ENCODE peak calls at places on chromosomes 16 and 17, in five cellular contexts. B is glutamatergic neuron, O is lower leg skin, X is GM20000, P is Peyer's patch. F is an unnamed sample.

GRCh38 chr17:83131268-83132011 is 52.0 kb downstream of the METRNL start:
- DNase-seq in B (no peak), O (no peak), X (no peak), P (no peak), F (no peak)

GRCh38 chr17:43671075-43671692 is 9.5 kb upstream of the MEOX1 start:
- DNase-seq in B (no peak), O (no peak), X (no peak), P (no peak), F (no peak)

GRCh38 chr17:68519911-68520310 is 7.7 kb downstream of the PRKAR1A start:
- DNase-seq in B (no peak), O (no peak), X (no peak), P (no peak), F (no peak)

GRCh38 chr17:62876664-62877411 is 68.7 kb upstream of the MARCHF10 start:
- DNase-seq in B (no peak), O (no peak), X (no peak), P (no peak), F (no peak)

GRCh38 chr17:74850914-74851313 is 8.8 kb downstream of the GRIN2C start:
- DNase-seq in B (no peak), O (no peak), X (no peak), P (no peak), F (no peak)

GRCh38 chr17:21289175-21289901 is 4.8 kb downstream of the MAP2K3 start:
- DNase-seq in B (no peak), O (no peak), X (peak), P (no peak), F (no peak)

GRCh38 chr17:58249270-58250133 is 11.1 kb downstream of the LPO start:
- DNase-seq in B (peak), O (no peak), X (peak), P (peak), F (peak)

GRCh38 chr17:64377769-64378282 is 12.8 kb downstream of the PECAM1 start:
- DNase-seq in B (no peak), O (no peak), X (no peak), P (no peak), F (no peak)

GRCh38 chr16:4660454-4661007 is 32.8 kb upstream of the NUDT16L1 start:
- DNase-seq in B (no peak), O (no peak), X (peak), P (peak), F (no peak)

GRCh38 chr16:65991149-65991701 is 375.3 kb upstream of the CDH5 start:
- DNase-seq in B (no peak), O (no peak), X (no peak), P (no peak), F (no peak)

GRCh38 chr16:69607674-69608073 is 41.9 kb downstream of the NFAT5 start:
- DNase-seq in B (no peak), O (no peak), X (peak), P (no peak), F (no peak)

GRCh38 chr16:83392743-83393142 is 415.0 kb upstream of the HSBP1 start:
- DNase-seq in B (no peak), O (no peak), X (no peak), P (no peak), F (no peak)

GRCh38 chr17:73591278-73592078 is 52.8 kb downstream of the SDK2 start:
- DNase-seq in B (no peak), O (no peak), X (peak), P (peak), F (no peak)

GRCh38 chr16:86495756-86496261 is 14.5 kb upstream of the FOXF1 start:
- DNase-seq in B (no peak), O (no peak), X (no peak), P (no peak), F (no peak)

GRCh38 chr17:46772013-46772878 is 46.2 kb downstream of the WNT3 start:
- DNase-seq in B (peak), O (no peak), X (peak), P (peak), F (peak)

GRCh38 chr16:87628940-87629339 is 26.6 kb downstream of the JPH3 start:
- DNase-seq in B (no peak), O (no peak), X (no peak), P (no peak), F (no peak)

GRCh38 chr16:83356266-83356665 is 451.5 kb upstream of the HSBP1 start:
- DNase-seq in B (no peak), O (no peak), X (peak), P (no peak), F (no peak)

GRCh38 chr17:1793447-1793806 is 31.6 kb downstream of the SERPINF1 start:
- DNase-seq in B (no peak), O (no peak), X (no peak), P (peak), F (no peak)

GRCh38 chr17:17778308-17779014 is 58.3 kb downstream of the SREBF1 start:
- DNase-seq in B (no peak), O (no peak), X (no peak), P (peak), F (no peak)

GRCh38 chr17:51585514-51586104 is 325.3 kb downstream of the UTP18 start:
- DNase-seq in B (peak), O (no peak), X (no peak), P (no peak), F (no peak)

GRCh38 chr17:50560185-50560824 is at the start of gene CACNA1G:
- DNase-seq in B (peak), O (peak), X (peak), P (peak), F (peak)

GRCh38 chr17:71430281-71430680 is 690.5 kb upstream of the SOX9 start:
- DNase-seq in B (no peak), O (no peak), X (no peak), P (no peak), F (no peak)

DNA sequence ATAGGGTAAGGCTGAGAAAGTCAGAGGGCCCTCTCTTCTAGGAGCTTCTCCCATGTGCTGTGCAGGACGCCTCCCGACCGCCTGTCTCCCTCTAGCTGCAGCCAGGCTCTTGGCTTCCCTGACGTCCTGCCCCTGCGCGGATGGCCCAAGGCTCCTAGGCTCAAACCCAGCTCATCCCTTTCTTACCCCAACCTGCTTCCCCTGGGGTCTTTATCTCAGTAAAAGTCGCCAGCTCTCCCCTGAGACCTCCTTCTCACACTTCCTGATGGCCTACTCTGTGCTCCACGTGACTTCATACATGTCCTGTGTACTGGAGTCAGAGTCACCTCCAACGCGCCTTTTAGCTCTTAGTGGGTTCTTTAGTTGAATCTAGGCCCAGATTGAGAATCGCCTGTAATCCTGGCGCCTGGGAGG is 1.1 kb upstream of the ZNF747 start:
- DNase-seq in B (peak), O (peak), X (peak), P (peak), F (peak)
- TF ChIP-seq CTCF in B (no peak), O (no peak), X (peak), P (peak), F (no peak)

GRCh38 chr17:56785997-56786680 is 47.6 kb downstream of the C17orf67 start:
- DNase-seq in B (no peak), O (no peak), X (no peak), P (peak), F (no peak)
- TF ChIP-seq CTCF in B (no peak), O (no peak), X (no peak), P (no peak), F (no peak)

GRCh38 chr17:4433515-4434031 is at the start of gene SPNS3:
- DNase-seq in B (no peak), O (no peak), X (no peak), P (peak), F (peak)
- TF ChIP-seq CTCF in B (no peak), O (no peak), X (no peak), P (no peak), F (no peak)

GRCh38 chr16:56783332-56783731 is 53.4 kb downstream of the NUP93 start:
- DNase-seq in B (no peak), O (no peak), X (no peak), P (no peak), F (no peak)
- TF ChIP-seq CTCF in B (no peak), O (no peak), X (no peak), P (no peak), F (no peak)

DNA sequence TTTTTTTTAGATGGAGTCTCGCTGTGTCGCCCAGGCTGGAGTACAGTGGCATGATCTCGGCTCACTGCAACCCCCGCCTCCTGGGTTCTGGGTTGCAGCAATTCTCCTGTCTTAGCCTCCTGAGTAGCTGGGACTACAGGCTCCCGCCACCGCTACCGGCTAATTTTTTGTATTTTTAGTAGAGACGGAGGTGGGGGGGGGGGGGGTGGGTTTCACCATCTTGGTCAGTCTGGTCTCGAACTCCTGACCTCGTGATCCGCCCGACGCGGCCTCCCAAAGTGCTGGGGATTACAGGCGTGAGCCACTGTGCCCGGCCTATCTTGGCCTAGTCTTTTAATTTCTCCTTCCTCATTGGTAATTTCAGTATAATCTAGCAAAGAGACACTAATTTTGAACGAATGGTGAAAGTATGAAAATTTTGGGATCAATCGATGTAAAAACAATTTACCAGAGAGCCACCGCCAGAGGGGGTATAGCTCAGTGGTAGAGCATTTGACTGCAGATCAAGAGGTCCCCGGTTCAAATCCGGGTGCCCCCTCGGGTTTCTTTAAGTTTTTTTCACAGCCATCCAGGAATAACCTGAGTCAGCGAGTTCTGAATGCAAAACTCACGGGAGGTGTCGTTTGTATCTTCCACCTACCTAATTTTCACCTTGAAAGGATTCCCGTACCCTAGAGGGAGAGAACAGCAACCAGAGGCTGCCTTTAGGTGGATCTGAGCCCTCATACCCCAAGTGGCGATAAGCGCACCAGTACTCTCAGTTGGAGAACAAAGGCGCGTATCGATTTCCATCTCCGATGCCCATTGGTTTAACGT is 2.5 kb upstream of the LASP1 start:
- DNase-seq in B (peak), O (peak), X (no peak), P (peak), F (peak)
- TF ChIP-seq CTCF in B (peak), O (no peak), X (no peak), P (no peak), F (no peak)

DNA sequence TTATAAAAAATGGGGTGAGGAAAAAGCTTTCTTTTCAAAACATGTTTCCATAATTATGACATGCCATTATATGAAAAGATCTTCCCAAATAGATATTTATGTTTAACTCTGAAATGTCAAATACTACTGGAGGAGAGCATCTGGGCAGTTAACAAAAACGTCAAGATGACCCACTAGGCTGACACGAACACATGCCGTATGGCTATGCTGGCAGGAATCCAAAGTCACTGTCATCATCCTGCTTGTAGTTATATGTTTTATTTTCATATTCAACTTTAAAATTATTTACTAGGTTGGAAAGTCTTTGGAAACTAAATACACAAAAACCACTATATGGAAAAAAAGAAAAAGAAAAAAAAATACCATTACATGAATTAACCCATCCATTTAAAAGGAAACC is 27.3 kb downstream of the ANKFY1 start:
- DNase-seq in B (no peak), O (no peak), X (no peak), P (no peak), F (no peak)
- TF ChIP-seq CTCF in B (no peak), O (no peak), X (no peak), P (no peak), F (no peak)

DNA sequence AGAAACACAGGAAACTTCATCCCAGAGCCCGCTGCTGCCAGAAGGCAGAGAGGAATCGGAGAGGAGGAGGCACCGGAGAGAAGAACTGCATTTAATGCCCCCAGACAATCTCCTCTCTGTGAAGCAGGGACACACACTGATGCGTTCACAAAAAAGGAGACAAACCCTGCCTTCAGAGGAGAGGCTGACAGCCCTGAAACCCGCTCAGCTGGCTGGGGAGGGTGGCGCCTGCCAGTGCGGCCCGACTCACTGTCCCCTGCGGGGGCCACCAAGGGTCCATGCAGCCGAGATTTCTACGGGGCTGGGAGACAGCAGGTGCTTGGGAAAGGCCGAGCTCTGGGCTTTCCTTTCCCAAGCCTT is 21.9 kb upstream of the CACNG1 start:
- DNase-seq in B (no peak), O (no peak), X (no peak), P (no peak), F (no peak)
- TF ChIP-seq CTCF in B (no peak), O (no peak), X (no peak), P (no peak), F (no peak)

DNA sequence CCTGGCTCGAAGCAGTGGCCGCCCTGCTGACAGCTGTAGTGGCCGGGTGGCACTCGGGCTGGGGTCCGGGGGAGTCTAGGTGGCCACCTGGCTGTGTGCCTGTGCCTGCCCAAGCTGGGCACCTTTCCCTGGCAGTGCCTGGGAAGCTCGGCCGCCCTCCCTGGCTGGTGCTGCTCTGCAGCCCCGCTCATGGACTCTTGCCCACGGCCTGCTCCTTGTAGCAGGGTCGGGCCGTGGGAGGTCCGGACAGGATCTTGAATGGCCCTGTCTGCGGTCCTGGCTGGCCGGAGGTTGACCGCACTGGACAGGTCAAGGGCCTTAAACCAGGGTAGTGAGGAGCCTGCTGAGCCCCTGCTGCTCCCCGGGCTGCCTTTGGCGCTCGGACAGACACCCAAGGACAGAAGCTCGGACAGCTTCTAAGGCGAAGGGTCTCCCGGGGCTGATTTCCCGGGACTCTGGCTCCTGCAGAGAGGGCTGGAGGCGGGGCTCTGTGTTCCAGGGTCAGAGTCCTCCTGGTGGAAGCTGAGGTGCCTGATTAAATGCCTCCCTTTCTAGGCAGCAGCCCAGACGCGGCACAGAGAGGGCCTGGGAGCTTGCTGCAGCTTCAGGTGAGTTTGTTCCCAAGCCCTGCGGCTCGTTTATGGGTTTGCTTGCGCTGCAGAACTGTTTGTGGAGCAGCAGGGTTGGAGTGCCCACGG is 6.0 kb downstream of the CAPN15 start:
- DNase-seq in B (peak), O (no peak), X (no peak), P (peak), F (no peak)
- TF ChIP-seq CTCF in B (no peak), O (no peak), X (no peak), P (no peak), F (no peak)

F was measured in activated B cell treated with CpG ODN at 0.5 μM for 24 hours.